ENCODE peak calls at places on chromosomes 4 and X, in six cellular contexts. One of them, this sample, is unnamed.
A peak's percentile ranks its signal among the peaks of the same experiment; 100 is the strongest.

GRCh38 chr4:8391972-8392371 is 48.6 kb downstream of the ACOX3 start:
- DNase-seq in H9: no peak
- DNase-seq in neuronal stem cell: no peak
- DNase-seq in IMR-90: peak; percentile 89
- DNase-seq in H1: no peak
- DNase-seq in trophoblast cell: peak; percentile 81
- DNase-seq in this sample: peak; percentile 78

GRCh38 chr4:2788532-2789103 is 4.3 kb upstream of the SH3BP2 start:
- DNase-seq in H9: peak; percentile 21
- DNase-seq in neuronal stem cell: no peak
- DNase-seq in IMR-90: peak; percentile 29
- DNase-seq in H1: no peak
- DNase-seq in trophoblast cell: no peak
- DNase-seq in this sample: no peak

GRCh38 chrX:111511477-111511876 is at the start of gene SERTM2:
- DNase-seq in H9: peak; percentile 40
- DNase-seq in neuronal stem cell: no peak
- DNase-seq in IMR-90: peak; percentile 4
- DNase-seq in H1: no peak
- DNase-seq in trophoblast cell: no peak
- DNase-seq in this sample: peak; percentile 71

GRCh38 chrX:72123471-72124185 is 8.1 kb downstream of the RTL5 start:
- DNase-seq in H9: peak; percentile 81
- DNase-seq in neuronal stem cell: peak; percentile 74
- DNase-seq in IMR-90: peak; percentile 5
- DNase-seq in H1: no peak
- DNase-seq in trophoblast cell: no peak
- DNase-seq in this sample: peak; percentile 89

GRCh38 chrX:40719218-40719617 is 16.1 kb downstream of the MED14 start:
- DNase-seq in H9: no peak
- DNase-seq in neuronal stem cell: no peak
- DNase-seq in IMR-90: peak; percentile 89
- DNase-seq in H1: no peak
- DNase-seq in trophoblast cell: no peak
- DNase-seq in this sample: peak; percentile 36

GRCh38 chr4:10730590-10730989 is 46.0 kb upstream of the CLNK start:
- DNase-seq in H9: no peak
- DNase-seq in neuronal stem cell: no peak
- DNase-seq in IMR-90: no peak
- DNase-seq in H1: no peak
- DNase-seq in trophoblast cell: no peak
- DNase-seq in this sample: no peak

GRCh38 chrX:16750136-16750535 is 30.7 kb downstream of the SYAP1 start:
- DNase-seq in H9: no peak
- DNase-seq in neuronal stem cell: no peak
- DNase-seq in IMR-90: no peak
- DNase-seq in H1: no peak
- DNase-seq in trophoblast cell: no peak
- DNase-seq in this sample: no peak

GRCh38 chr4:80219301-80220025 is 22.2 kb downstream of the PRDM8 start:
- DNase-seq in H9: no peak
- DNase-seq in neuronal stem cell: peak; percentile 51
- DNase-seq in IMR-90: peak; percentile 60
- DNase-seq in H1: no peak
- DNase-seq in trophoblast cell: no peak
- DNase-seq in this sample: no peak

GRCh38 chr4:24010994-24011393 is 121.1 kb upstream of the PPARGC1A start:
- DNase-seq in H9: no peak
- DNase-seq in neuronal stem cell: no peak
- DNase-seq in IMR-90: no peak
- DNase-seq in H1: no peak
- DNase-seq in trophoblast cell: no peak
- DNase-seq in this sample: no peak

GRCh38 chr4:138405934-138406567 is 163.9 kb upstream of the SLC7A11 start:
- DNase-seq in H9: no peak
- DNase-seq in neuronal stem cell: no peak
- DNase-seq in IMR-90: peak; percentile 72
- DNase-seq in H1: no peak
- DNase-seq in trophoblast cell: peak; percentile 35
- DNase-seq in this sample: peak; percentile 70

GRCh38 chrX:145687707-145688106 is 129.9 kb upstream of the SLITRK2 start:
- DNase-seq in H9: no peak
- DNase-seq in neuronal stem cell: no peak
- DNase-seq in IMR-90: no peak
- DNase-seq in H1: no peak
- DNase-seq in trophoblast cell: no peak
- DNase-seq in this sample: no peak

GRCh38 chrX:48595929-48596328 is 1.4 kb upstream of the WDR13 start:
- DNase-seq in H9: no peak
- DNase-seq in neuronal stem cell: no peak
- DNase-seq in IMR-90: no peak
- DNase-seq in H1: no peak
- DNase-seq in trophoblast cell: no peak
- DNase-seq in this sample: no peak

DNA sequence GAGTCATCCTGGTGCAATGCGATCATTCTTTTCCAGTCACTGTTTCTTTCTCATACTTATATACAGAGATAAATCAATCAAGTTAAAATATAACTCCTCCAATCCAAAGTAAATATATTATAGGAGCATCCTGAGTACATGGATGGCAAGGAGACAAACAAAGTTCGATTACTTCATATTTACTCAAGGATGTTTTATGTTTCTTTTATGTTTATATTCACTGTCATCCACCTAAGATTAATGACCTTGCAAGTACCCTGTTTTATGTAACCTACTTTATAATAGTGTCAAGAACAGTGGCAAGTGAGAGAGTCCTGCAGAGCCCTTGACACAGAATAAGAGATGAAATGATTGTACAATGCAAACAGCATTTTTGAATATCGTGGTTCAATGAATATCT is at the start of gene UGT2B11:
- DNase-seq in H9: no peak
- DNase-seq in neuronal stem cell: no peak
- DNase-seq in IMR-90: no peak
- DNase-seq in H1: no peak
- DNase-seq in trophoblast cell: no peak
- DNase-seq in this sample: no peak
- H4K91ac ChIP-seq in H9: no peak within 1 kb of the TSS
- H4K91ac ChIP-seq in neuronal stem cell: no peak within 1 kb of the TSS
- H4K91ac ChIP-seq in IMR-90: no peak within 1 kb of the TSS
- H4K91ac ChIP-seq in H1: no peak within 1 kb of the TSS
- H4K91ac ChIP-seq in trophoblast cell: no peak within 1 kb of the TSS
- H4K91ac ChIP-seq in this sample: no peak within 1 kb of the TSS

GRCh38 chr4:167987285-167987684 is 105.1 kb upstream of the ANXA10 start:
- DNase-seq in H9: no peak
- DNase-seq in neuronal stem cell: no peak
- DNase-seq in IMR-90: no peak
- DNase-seq in H1: no peak
- DNase-seq in trophoblast cell: no peak
- DNase-seq in this sample: no peak
- H3K4ac ChIP-seq in H9: no peak overlapping the region
- H3K4ac ChIP-seq in neuronal stem cell: no peak overlapping the region
- H3K4ac ChIP-seq in IMR-90: no peak overlapping the region
- H3K4ac ChIP-seq in H1: no peak overlapping the region
- H3K4ac ChIP-seq in trophoblast cell: no peak overlapping the region
- H3K4ac ChIP-seq in this sample: no peak overlapping the region

GRCh38 chrX:45632506-45632905 is 431.8 kb upstream of the DIPK2B start:
- DNase-seq in H9: peak; percentile 25
- DNase-seq in neuronal stem cell: no peak
- DNase-seq in IMR-90: no peak
- DNase-seq in H1: peak; percentile 41
- DNase-seq in trophoblast cell: peak; percentile 4
- DNase-seq in this sample: no peak

GRCh38 chrX:45623266-45623665 is 422.6 kb upstream of the DIPK2B start:
- DNase-seq in H9: no peak
- DNase-seq in neuronal stem cell: no peak
- DNase-seq in IMR-90: peak; percentile 91
- DNase-seq in H1: no peak
- DNase-seq in trophoblast cell: peak; percentile 2
- DNase-seq in this sample: peak; percentile 81

GRCh38 chrX:45630078-45630477 is 429.4 kb upstream of the DIPK2B start:
- DNase-seq in H9: no peak
- DNase-seq in neuronal stem cell: no peak
- DNase-seq in IMR-90: no peak
- DNase-seq in H1: no peak
- DNase-seq in trophoblast cell: no peak
- DNase-seq in this sample: no peak

GRCh38 chrX:45633419-45633818 is 432.7 kb upstream of the DIPK2B start:
- DNase-seq in H9: no peak
- DNase-seq in neuronal stem cell: no peak
- DNase-seq in IMR-90: no peak
- DNase-seq in H1: no peak
- DNase-seq in trophoblast cell: no peak
- DNase-seq in this sample: no peak

DNA sequence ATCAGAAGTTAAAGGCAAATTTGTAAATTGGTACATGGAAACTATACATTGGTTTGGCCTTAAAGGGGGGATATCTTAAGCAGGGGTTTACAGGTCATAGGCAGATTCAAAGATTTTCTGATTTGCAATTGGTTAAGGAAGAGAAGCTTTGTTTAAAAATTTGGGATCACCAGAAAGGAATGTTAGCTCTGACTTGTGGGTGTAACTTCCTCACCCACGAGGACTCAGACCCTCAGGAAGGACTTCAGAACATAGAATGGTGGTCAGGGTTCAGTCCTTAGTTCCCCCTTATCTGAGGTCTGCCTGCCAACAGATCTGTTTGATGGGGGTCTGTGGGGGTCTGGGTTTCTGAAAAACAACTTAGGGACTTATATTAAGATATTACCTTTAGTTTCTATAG is 427.4 kb upstream of the DIPK2B start:
- DNase-seq in H9: no peak
- DNase-seq in neuronal stem cell: no peak
- DNase-seq in IMR-90: peak; percentile 48
- DNase-seq in H1: no peak
- DNase-seq in trophoblast cell: no peak
- DNase-seq in this sample: no peak
- H4K91ac ChIP-seq in H9: no peak overlapping the region
- H4K91ac ChIP-seq in neuronal stem cell: no peak overlapping the region
- H4K91ac ChIP-seq in IMR-90: peak overlapping the region; percentile 75
- H4K91ac ChIP-seq in H1: no peak overlapping the region
- H4K91ac ChIP-seq in trophoblast cell: no peak overlapping the region
- H4K91ac ChIP-seq in this sample: no peak overlapping the region

DNA sequence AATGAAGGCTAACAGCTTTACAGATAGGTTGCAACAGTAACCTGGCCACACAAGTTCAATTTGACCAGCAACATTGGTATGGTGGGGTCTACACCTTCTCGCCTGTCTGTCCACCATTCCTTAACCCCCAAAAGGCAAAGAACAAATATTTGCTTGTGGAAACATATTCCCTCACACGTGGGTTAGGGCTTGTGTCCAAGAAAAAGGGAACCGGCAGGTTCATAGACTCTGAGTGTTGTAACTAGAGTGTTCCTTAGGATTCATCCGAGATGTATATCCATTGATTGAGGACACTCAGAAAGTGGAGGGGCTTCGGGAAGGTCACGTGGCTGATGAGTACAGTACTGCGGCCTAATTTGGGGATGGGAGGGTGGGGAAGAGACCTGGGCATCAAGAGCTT is 54.1 kb downstream of the C4orf51 start:
- DNase-seq in H9: no peak
- DNase-seq in neuronal stem cell: no peak
- DNase-seq in IMR-90: no peak
- DNase-seq in H1: no peak
- DNase-seq in trophoblast cell: no peak
- DNase-seq in this sample: peak; percentile 28
- H3K4ac ChIP-seq in H9: no peak overlapping the region
- H3K4ac ChIP-seq in neuronal stem cell: no peak overlapping the region
- H3K4ac ChIP-seq in IMR-90: peak overlapping the region; percentile 99
- H3K4ac ChIP-seq in H1: peak overlapping the region; percentile 61
- H3K4ac ChIP-seq in trophoblast cell: peak overlapping the region; percentile 68
- H3K4ac ChIP-seq in this sample: peak overlapping the region; percentile 65

DNA sequence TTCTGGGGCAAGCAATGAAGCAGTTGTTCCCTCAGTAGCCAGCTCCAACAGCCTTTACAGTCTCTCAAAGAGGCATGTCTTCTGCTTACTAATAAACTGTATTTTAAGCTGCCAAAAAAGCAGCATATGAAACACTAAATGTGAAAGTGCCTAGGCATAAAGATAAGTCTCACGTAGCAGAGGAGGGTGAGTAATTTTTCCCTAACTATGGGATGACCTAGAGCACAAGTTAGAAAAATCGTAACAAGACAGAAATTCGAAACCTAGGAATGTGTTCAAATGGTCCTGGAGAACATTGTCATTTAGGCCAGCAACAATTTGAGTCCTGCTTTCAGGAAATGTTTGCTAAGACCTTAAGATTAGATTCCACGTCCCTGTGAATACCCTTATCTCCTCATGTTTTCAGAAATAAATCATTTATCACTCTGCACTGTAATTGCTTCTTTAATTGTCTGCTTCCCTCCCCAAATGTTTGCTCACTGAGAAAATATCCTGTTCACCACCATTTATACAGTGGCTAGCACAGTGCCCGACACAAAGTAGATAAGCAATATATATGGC is 222.2 kb downstream of the KCNIP4 start:
- DNase-seq in H9: no peak
- DNase-seq in neuronal stem cell: no peak
- DNase-seq in IMR-90: no peak
- DNase-seq in H1: no peak
- DNase-seq in trophoblast cell: no peak
- DNase-seq in this sample: peak; percentile 72
- H4K91ac ChIP-seq in H9: no peak overlapping the region
- H4K91ac ChIP-seq in neuronal stem cell: no peak overlapping the region
- H4K91ac ChIP-seq in IMR-90: no peak overlapping the region
- H4K91ac ChIP-seq in H1: no peak overlapping the region
- H4K91ac ChIP-seq in trophoblast cell: no peak overlapping the region
- H4K91ac ChIP-seq in this sample: no peak overlapping the region

DNA sequence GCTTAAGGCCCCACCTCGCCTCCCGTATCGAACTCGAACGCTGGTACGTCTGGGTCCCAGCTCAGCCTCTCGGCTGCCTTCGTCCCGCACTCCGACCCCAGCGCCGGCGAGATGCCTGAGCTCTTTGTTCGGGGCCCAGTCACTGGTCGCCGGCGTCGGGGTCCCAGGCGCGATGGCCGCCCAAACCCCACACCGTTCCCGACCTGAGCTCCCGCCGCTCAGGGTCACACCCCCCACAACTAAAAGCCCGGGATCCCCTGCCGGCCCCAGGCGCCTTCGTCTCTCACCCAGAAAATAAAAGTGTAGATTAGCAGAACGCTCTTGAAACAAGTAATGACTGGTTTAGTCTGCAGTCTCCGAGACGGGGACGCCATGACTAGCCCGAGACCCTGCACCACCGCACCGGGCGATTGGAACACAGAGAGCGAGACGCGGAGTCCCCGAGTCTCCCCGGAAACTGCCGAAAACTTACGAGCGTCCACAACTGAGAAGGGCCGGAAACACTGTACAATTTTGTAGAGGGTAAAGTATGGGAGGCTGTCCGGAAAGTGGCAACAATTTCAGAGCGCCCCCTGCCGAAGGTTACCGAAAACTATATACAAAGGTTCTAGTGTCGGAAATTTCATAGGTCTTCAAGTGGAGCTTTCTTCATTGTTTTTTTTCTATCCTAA is at the start of gene TSPAN6:
- DNase-seq in H9: peak; percentile 72
- DNase-seq in neuronal stem cell: peak; percentile 78
- DNase-seq in IMR-90: peak; percentile 84
- DNase-seq in H1: peak; percentile 81
- DNase-seq in trophoblast cell: peak; percentile 68
- DNase-seq in this sample: peak; percentile 89
- H3K4ac ChIP-seq in H9: no peak within 1 kb of the TSS
- H3K4ac ChIP-seq in neuronal stem cell: no peak within 1 kb of the TSS
- H3K4ac ChIP-seq in IMR-90: peak within 1 kb of the TSS; percentile 39
- H3K4ac ChIP-seq in H1: no peak within 1 kb of the TSS
- H3K4ac ChIP-seq in trophoblast cell: peak within 1 kb of the TSS; percentile 93
- H3K4ac ChIP-seq in this sample: no peak within 1 kb of the TSS

GRCh38 chrX:150197388-150197787 is 165.7 kb upstream of the MAMLD1 start:
- DNase-seq in H9: no peak
- DNase-seq in neuronal stem cell: no peak
- DNase-seq in IMR-90: no peak
- DNase-seq in H1: no peak
- DNase-seq in trophoblast cell: no peak
- DNase-seq in this sample: no peak
- H4K91ac ChIP-seq in H9: no peak overlapping the region
- H4K91ac ChIP-seq in neuronal stem cell: no peak overlapping the region
- H4K91ac ChIP-seq in IMR-90: no peak overlapping the region
- H4K91ac ChIP-seq in H1: no peak overlapping the region
- H4K91ac ChIP-seq in trophoblast cell: no peak overlapping the region
- H4K91ac ChIP-seq in this sample: no peak overlapping the region